ENCODE peak calls at places on chromosome 18, in ten cellular contexts. W is NCI-H524; Y is NCI-H1092; E is activated CD4-positive, alpha-beta T cell treated with anti-CD3 and anti-CD28 coated beads, Interleukin-2, amount 50 U/mL, for 1 hour; C is KG1; T is pons; R is stimulated activated CD4-positive, alpha-beta T cell treated with anti-CD3 and anti-CD28 coated beads, Interleukin-12 subunit alpha, Interleukin-12 subunit beta, amount 100 ng/mL, for 48 hours; G is skeletal muscle cell; D is M059J; M is effector memory CD8-positive, alpha-beta T cell. H is an unnamed sample.

GRCh38 chr18:55588001-55588875 is at the start of gene TCF4:
- DNase-seq in M (no peak), Y (peak; percentile 53), E (no peak), W (peak; percentile 74), T (peak; percentile 74), C (peak; percentile 59), R (no peak), G (no peak), D (peak; percentile 66), H (peak; percentile 17)

GRCh38 chr18:27750014-27750413 is 426.9 kb downstream of the CDH2 start:
- DNase-seq in G (peak; percentile 66), D (peak; percentile 79), E (no peak), M (no peak), Y (peak; percentile 72), R (no peak), C (no peak), T (peak; percentile 64), W (peak; percentile 41), H (peak; percentile 74)

GRCh38 chr18:52339891-52340371 is at the start of gene DCC:
- DNase-seq in T (peak; percentile 76), C (no peak), W (peak; percentile 94), Y (peak; percentile 57), M (no peak), G (peak; percentile 31), E (no peak), D (peak; percentile 16), R (no peak), H (peak; percentile 72)

GRCh38 chr18:36186461-36187137 is 698 bp upstream of the MOCOS start:
- DNase-seq in W (no peak), C (no peak), Y (no peak), R (no peak), M (no peak), T (no peak), E (peak; percentile 8), D (peak; percentile 31), G (no peak), H (peak; percentile 51)

GRCh38 chr18:22734812-22735627 is 198.1 kb upstream of the RBBP8 start:
- DNase-seq in D (no peak), W (no peak), T (no peak), G (peak; percentile 80), C (no peak), E (no peak), M (no peak), Y (no peak), R (no peak), H (no peak)

GRCh38 chr18:39037925-39038324 is 1472.3 kb upstream of the CELF4 start:
- DNase-seq in Y (peak; percentile 81), D (no peak), E (no peak), C (no peak), W (peak; percentile 17), T (no peak), M (no peak), R (no peak), G (no peak), H (no peak)

GRCh38 chr18:63697261-63697660 is 5.5 kb upstream of the SERPINB11 start:
- DNase-seq in D (peak; percentile 44), E (no peak), Y (no peak), C (no peak), T (no peak), M (no peak), R (no peak), G (no peak), W (no peak), H (no peak)

GRCh38 chr18:58362829-58363231 is 266.1 kb downstream of the ALPK2 start:
- DNase-seq in G (no peak), R (no peak), C (no peak), E (no peak), W (no peak), T (no peak), M (no peak), D (peak; percentile 53), Y (no peak), H (no peak)

GRCh38 chr18:55953326-55953725 is 365.3 kb upstream of the TCF4 start:
- DNase-seq in G (no peak), D (no peak), Y (no peak), R (no peak), T (no peak), E (no peak), C (no peak), M (no peak), W (peak; percentile 93), H (no peak)